ENCODE peak calls at places on chromosome 20, in seven cellular contexts. One of them, this sample, is unnamed. For H3K79me2, the result is how much of the 10 kb centered on the place peaks cover.

GRCh38 chr20:59077705-59078104 is 35.1 kb upstream of the PRELID3B start:
- DNase-seq in PC-9: no peak
- DNase-seq in GM23248: no peak
- DNase-seq in OCI-LY7: no peak
- DNase-seq in mammary epithelial cell: no peak
- DNase-seq in hepatocyte: no peak
- DNase-seq in GM23338: no peak
- DNase-seq in this sample: no peak

GRCh38 chr20:50355593-50356521 is 154.3 kb upstream of the PTPN1 start:
- DNase-seq in PC-9: no peak
- DNase-seq in GM23248: no peak
- DNase-seq in OCI-LY7: no peak
- DNase-seq in mammary epithelial cell: no peak
- DNase-seq in hepatocyte: no peak
- DNase-seq in GM23338: no peak
- DNase-seq in this sample: no peak

GRCh38 chr20:39874049-39874893 is 814.8 kb downstream of the MAFB start:
- DNase-seq in PC-9: no peak
- DNase-seq in GM23248: peak
- DNase-seq in OCI-LY7: peak
- DNase-seq in mammary epithelial cell: peak
- DNase-seq in hepatocyte: peak
- DNase-seq in GM23338: peak
- DNase-seq in this sample: peak

GRCh38 chr20:57043669-57044268 is 222.7 kb downstream of the BMP7 start:
- DNase-seq in PC-9: no peak
- DNase-seq in GM23248: no peak
- DNase-seq in OCI-LY7: no peak
- DNase-seq in mammary epithelial cell: no peak
- DNase-seq in hepatocyte: no peak
- DNase-seq in GM23338: no peak
- DNase-seq in this sample: no peak

GRCh38 chr20:47568019-47568418 is 66.3 kb downstream of the NCOA3 start:
- DNase-seq in PC-9: peak
- DNase-seq in GM23248: peak
- DNase-seq in OCI-LY7: no peak
- DNase-seq in mammary epithelial cell: peak
- DNase-seq in hepatocyte: peak
- DNase-seq in GM23338: no peak
- DNase-seq in this sample: no peak

GRCh38 chr20:58420798-58421496 is 31.9 kb downstream of the VAPB start:
- DNase-seq in PC-9: no peak
- DNase-seq in GM23248: peak
- DNase-seq in OCI-LY7: no peak
- DNase-seq in mammary epithelial cell: peak
- DNase-seq in hepatocyte: no peak
- DNase-seq in GM23338: no peak
- DNase-seq in this sample: no peak

GRCh38 chr20:34874094-34874654 is 1.5 kb upstream of the GGT7 start:
- DNase-seq in PC-9: peak
- DNase-seq in GM23248: peak
- DNase-seq in OCI-LY7: peak
- DNase-seq in mammary epithelial cell: peak
- DNase-seq in hepatocyte: peak
- DNase-seq in GM23338: peak
- DNase-seq in this sample: peak

GRCh38 chr20:20785226-20785625 is 72.8 kb upstream of the RALGAPA2 start:
- DNase-seq in PC-9: no peak
- DNase-seq in GM23248: no peak
- DNase-seq in OCI-LY7: no peak
- DNase-seq in mammary epithelial cell: no peak
- DNase-seq in hepatocyte: no peak
- DNase-seq in GM23338: no peak
- DNase-seq in this sample: no peak

GRCh38 chr20:59455392-59456341 is 148.7 kb upstream of the PHACTR3 start:
- DNase-seq in PC-9: peak
- DNase-seq in GM23248: peak
- DNase-seq in OCI-LY7: peak
- DNase-seq in mammary epithelial cell: peak
- DNase-seq in hepatocyte: peak
- DNase-seq in GM23338: peak
- DNase-seq in this sample: peak

GRCh38 chr20:24763386-24764026 is 185.6 kb upstream of the CST7 start:
- DNase-seq in PC-9: no peak
- DNase-seq in GM23248: no peak
- DNase-seq in OCI-LY7: no peak
- DNase-seq in mammary epithelial cell: no peak
- DNase-seq in hepatocyte: no peak
- DNase-seq in GM23338: no peak
- DNase-seq in this sample: no peak

GRCh38 chr20:417801-418342 is 9.8 kb downstream of the RBCK1 start:
- DNase-seq in PC-9: no peak
- DNase-seq in GM23248: no peak
- DNase-seq in OCI-LY7: no peak
- DNase-seq in mammary epithelial cell: no peak
- DNase-seq in hepatocyte: no peak
- DNase-seq in GM23338: no peak
- DNase-seq in this sample: no peak

GRCh38 chr20:39259808-39260207 is 297.7 kb downstream of the DHX35 start:
- DNase-seq in PC-9: no peak
- DNase-seq in GM23248: no peak
- DNase-seq in OCI-LY7: no peak
- DNase-seq in mammary epithelial cell: no peak
- DNase-seq in hepatocyte: no peak
- DNase-seq in GM23338: no peak
- DNase-seq in this sample: no peak

GRCh38 chr20:1334761-1335160 is 5.8 kb upstream of the SDCBP2 start:
- DNase-seq in PC-9: no peak
- DNase-seq in GM23248: peak
- DNase-seq in OCI-LY7: peak
- DNase-seq in mammary epithelial cell: peak
- DNase-seq in hepatocyte: no peak
- DNase-seq in GM23338: peak
- DNase-seq in this sample: no peak

GRCh38 chr20:40770564-40771307 is 81.7 kb upstream of the MAFB start:
- DNase-seq in PC-9: no peak
- DNase-seq in GM23248: no peak
- DNase-seq in OCI-LY7: no peak
- DNase-seq in mammary epithelial cell: no peak
- DNase-seq in hepatocyte: no peak
- DNase-seq in GM23338: no peak
- DNase-seq in this sample: no peak

GRCh38 chr20:49916146-49917002 is 1.0 kb upstream of the SPATA2 start:
- DNase-seq in PC-9: peak
- DNase-seq in GM23248: peak
- DNase-seq in OCI-LY7: peak
- DNase-seq in mammary epithelial cell: peak
- DNase-seq in hepatocyte: peak
- DNase-seq in GM23338: no peak
- DNase-seq in this sample: no peak

GRCh38 chr20:32010666-32011065 is 428 bp downstream of the CCM2L start:
- DNase-seq in PC-9: no peak
- DNase-seq in GM23248: no peak
- DNase-seq in OCI-LY7: no peak
- DNase-seq in mammary epithelial cell: no peak
- DNase-seq in hepatocyte: no peak
- DNase-seq in GM23338: peak
- DNase-seq in this sample: peak

GRCh38 chr20:63156221-63156671 is 59.7 kb downstream of the YTHDF1 start:
- DNase-seq in PC-9: no peak
- DNase-seq in GM23248: no peak
- DNase-seq in OCI-LY7: no peak
- DNase-seq in mammary epithelial cell: no peak
- DNase-seq in hepatocyte: no peak
- DNase-seq in GM23338: no peak
- DNase-seq in this sample: no peak

GRCh38 chr20:23127506-23128279 is 41.6 kb upstream of the CD93 start:
- DNase-seq in PC-9: no peak
- DNase-seq in GM23248: no peak
- DNase-seq in OCI-LY7: no peak
- DNase-seq in mammary epithelial cell: no peak
- DNase-seq in hepatocyte: no peak
- DNase-seq in GM23338: no peak
- DNase-seq in this sample: no peak

GRCh38 chr20:49758781-49759180 is 45.1 kb upstream of the B4GALT5 start:
- DNase-seq in PC-9: no peak
- DNase-seq in GM23248: no peak
- DNase-seq in OCI-LY7: no peak
- DNase-seq in mammary epithelial cell: no peak
- DNase-seq in hepatocyte: no peak
- DNase-seq in GM23338: peak
- DNase-seq in this sample: peak

GRCh38 chr20:26277339-26277738 is 580.7 kb upstream of the ZNF337 start:
- DNase-seq in PC-9: no peak
- DNase-seq in GM23248: no peak
- DNase-seq in OCI-LY7: no peak
- DNase-seq in mammary epithelial cell: no peak
- DNase-seq in hepatocyte: no peak
- DNase-seq in GM23338: no peak
- DNase-seq in this sample: no peak

GRCh38 chr20:1327827-1328679 is 886 bp downstream of the SDCBP2 start:
- DNase-seq in PC-9: peak
- DNase-seq in GM23248: no peak
- DNase-seq in OCI-LY7: no peak
- DNase-seq in mammary epithelial cell: no peak
- DNase-seq in hepatocyte: peak
- DNase-seq in GM23338: no peak
- DNase-seq in this sample: no peak

GRCh38 chr20:10985536-10985935 is 311.7 kb upstream of the JAG1 start:
- DNase-seq in PC-9: no peak
- DNase-seq in GM23248: peak
- DNase-seq in OCI-LY7: no peak
- DNase-seq in mammary epithelial cell: peak
- DNase-seq in hepatocyte: no peak
- DNase-seq in GM23338: no peak
- DNase-seq in this sample: no peak

GRCh38 chr20:19840111-19840705 is 82.2 kb downstream of the RIN2 start:
- DNase-seq in PC-9: no peak
- DNase-seq in GM23248: no peak
- DNase-seq in OCI-LY7: no peak
- DNase-seq in mammary epithelial cell: no peak
- DNase-seq in hepatocyte: no peak
- DNase-seq in GM23338: no peak
- DNase-seq in this sample: no peak

GRCh38 chr20:23541330-23541729 is 27.0 kb downstream of the CST9L start:
- DNase-seq in PC-9: peak
- DNase-seq in GM23248: no peak
- DNase-seq in OCI-LY7: no peak
- DNase-seq in mammary epithelial cell: peak
- DNase-seq in hepatocyte: peak
- DNase-seq in GM23338: no peak
- DNase-seq in this sample: peak

GRCh38 chr20:45012682-45013302 is 46.5 kb downstream of the STK4 start:
- DNase-seq in PC-9: peak
- DNase-seq in GM23248: peak
- DNase-seq in OCI-LY7: no peak
- DNase-seq in mammary epithelial cell: no peak
- DNase-seq in hepatocyte: no peak
- DNase-seq in GM23338: peak
- DNase-seq in this sample: no peak
- H3K79me2 ChIP-seq in PC-9: under half
- H3K79me2 ChIP-seq in GM23248: under half
- H3K79me2 ChIP-seq in OCI-LY7: half or more
- H3K79me2 ChIP-seq in mammary epithelial cell: under half
- H3K79me2 ChIP-seq in hepatocyte: under half
- H3K79me2 ChIP-seq in GM23338: under half
- H3K79me2 ChIP-seq in this sample: under half

GRCh38 chr20:43681991-43682410 is 15.1 kb downstream of the MYBL2 start:
- DNase-seq in PC-9: no peak
- DNase-seq in GM23248: no peak
- DNase-seq in OCI-LY7: peak
- DNase-seq in mammary epithelial cell: no peak
- DNase-seq in hepatocyte: no peak
- DNase-seq in GM23338: no peak
- DNase-seq in this sample: no peak
- H3K79me2 ChIP-seq in PC-9: under half
- H3K79me2 ChIP-seq in GM23248: under half
- H3K79me2 ChIP-seq in OCI-LY7: half or more
- H3K79me2 ChIP-seq in mammary epithelial cell: under half
- H3K79me2 ChIP-seq in hepatocyte: under half
- H3K79me2 ChIP-seq in GM23338: under half
- H3K79me2 ChIP-seq in this sample: under half

DNA sequence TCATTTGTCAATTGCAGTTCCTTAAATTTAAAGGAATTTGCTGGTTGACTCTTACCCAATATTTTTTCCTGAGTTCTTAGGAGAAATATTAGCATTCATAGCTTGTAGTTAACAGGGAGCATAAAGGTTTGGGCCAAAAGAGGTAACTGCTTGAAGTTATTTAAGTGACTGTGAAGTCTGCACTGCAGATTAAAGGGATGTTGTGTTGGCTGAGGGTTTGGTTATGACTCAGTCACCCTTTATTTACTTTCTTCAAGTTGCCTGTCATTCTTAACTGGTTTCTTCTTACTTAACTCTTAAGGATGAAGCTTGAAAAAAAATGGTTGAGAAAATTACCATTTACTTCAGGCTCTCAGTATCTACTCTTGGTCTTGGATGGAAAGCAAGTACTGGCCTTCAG is 220.3 kb upstream of the LAMP5 start:
- DNase-seq in PC-9: peak
- DNase-seq in GM23248: peak
- DNase-seq in OCI-LY7: no peak
- DNase-seq in mammary epithelial cell: peak
- DNase-seq in hepatocyte: peak
- DNase-seq in GM23338: no peak
- DNase-seq in this sample: no peak
- H3K79me2 ChIP-seq in PC-9: under half
- H3K79me2 ChIP-seq in GM23248: under half
- H3K79me2 ChIP-seq in OCI-LY7: under half
- H3K79me2 ChIP-seq in mammary epithelial cell: under half
- H3K79me2 ChIP-seq in hepatocyte: under half
- H3K79me2 ChIP-seq in GM23338: under half
- H3K79me2 ChIP-seq in this sample: under half

DNA sequence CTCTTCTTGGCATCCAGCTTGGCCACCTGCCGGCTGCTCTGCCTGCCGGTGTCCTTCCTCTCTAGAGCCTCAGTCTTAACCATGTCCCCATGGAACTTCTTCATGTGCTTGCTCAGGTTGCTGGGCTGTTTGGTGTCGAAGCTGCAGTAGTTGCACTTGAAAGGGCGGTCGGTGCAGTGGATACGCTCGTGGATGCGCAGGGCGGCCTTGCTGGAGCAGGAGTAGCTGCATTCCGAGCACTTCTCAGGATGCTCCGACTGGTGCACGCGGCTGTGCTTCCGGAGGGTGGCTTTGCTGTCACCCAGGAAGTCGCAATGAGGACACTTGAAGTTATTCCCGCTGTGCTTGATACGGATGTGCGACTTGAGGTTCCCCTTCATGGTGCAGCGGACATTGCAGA is 38.7 kb downstream of the ZFP64 start:
- DNase-seq in PC-9: no peak
- DNase-seq in GM23248: no peak
- DNase-seq in OCI-LY7: no peak
- DNase-seq in mammary epithelial cell: no peak
- DNase-seq in hepatocyte: no peak
- DNase-seq in GM23338: no peak
- DNase-seq in this sample: no peak
- H3K79me2 ChIP-seq in PC-9: under half
- H3K79me2 ChIP-seq in GM23248: under half
- H3K79me2 ChIP-seq in OCI-LY7: under half
- H3K79me2 ChIP-seq in mammary epithelial cell: under half
- H3K79me2 ChIP-seq in hepatocyte: under half
- H3K79me2 ChIP-seq in GM23338: under half
- H3K79me2 ChIP-seq in this sample: under half

This sample was measured in neural progenitor cell.